ENCODE peak calls at places on chromosomes 16 and 17, in seven cellular contexts. A is endothelial cell of umbilical vein, N is AG04450, D is mesenchymal stem cell, L is left ventricle myocardium inferior, M is brain microvascular endothelial cell, E is breast epithelium. P is an unnamed sample.

GRCh38 chr16:62034236-62035114 is 1.8 kb downstream of the CDH8 start:
- DNase-seq in E (no peak), M (no peak), N (no peak), D (no peak), A (no peak), L (no peak), P (no peak)

GRCh38 chr16:962366-962765 is 8.4 kb downstream of the LMF1 start:
- DNase-seq in A (no peak), N (no peak), E (no peak), L (no peak), M (no peak), D (no peak), P (no peak)

GRCh38 chr17:34990921-34991365 is 10.6 kb downstream of the LIG3 start:
- DNase-seq in N (no peak), A (no peak), L (no peak), E (no peak), M (no peak), D (peak), P (no peak)

GRCh38 chr17:74769856-74770497 is 6.2 kb downstream of the NAT9 start:
- DNase-seq in A (no peak), M (no peak), L (no peak), D (no peak), E (no peak), N (no peak), P (no peak)

GRCh38 chr17:50055426-50056216 is at the start of gene ITGA3:
- DNase-seq in D (peak), E (peak), M (peak), L (peak), N (no peak), A (peak), P (peak)

GRCh38 chr16:13519871-13520270 is 400.1 kb upstream of the ERCC4 start:
- DNase-seq in M (no peak), E (no peak), A (no peak), D (no peak), L (no peak), N (no peak), P (no peak)

GRCh38 chr16:154223-155030 is 2.0 kb downstream of the HBZ start:
- DNase-seq in E (peak), A (peak), N (no peak), M (peak), L (no peak), D (peak), P (no peak)

GRCh38 chr17:17446666-17447155 is 30.1 kb upstream of the MED9 start:
- DNase-seq in M (no peak), N (no peak), D (no peak), L (no peak), A (no peak), E (no peak), P (no peak)

GRCh38 chr17:41037853-41038350 is 3.2 kb upstream of the KRTAP1-3 start:
- DNase-seq in D (no peak), L (no peak), N (no peak), M (no peak), A (no peak), E (no peak), P (no peak)

DNA sequence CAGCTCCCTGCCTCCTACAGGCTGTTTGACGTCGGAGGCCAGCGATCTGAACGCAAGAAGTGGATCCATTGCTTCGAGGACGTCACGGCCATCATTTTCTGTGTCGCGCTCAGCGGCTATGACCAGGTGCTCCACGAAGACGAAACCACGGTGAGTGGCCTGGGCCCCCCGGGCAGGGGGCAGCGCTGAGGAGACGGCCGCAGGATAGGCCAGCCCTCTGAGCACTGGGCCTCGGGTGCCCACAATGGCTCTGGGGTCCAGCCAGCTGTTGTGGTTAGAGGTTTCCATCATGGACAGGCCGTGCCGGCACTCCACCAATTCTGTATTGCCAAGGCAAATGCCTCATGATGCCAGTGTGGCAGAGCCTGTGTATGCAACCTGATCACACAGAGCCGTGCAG is 88.6 kb downstream of the AMFR start:
- DNase-seq in D (no peak), L (no peak), A (no peak), M (no peak), N (no peak), E (no peak), P (no peak)
- H3K27ac ChIP-seq in D (no peak), L (peak), A (no peak), M (no peak), N (no peak), E (no peak), P (no peak)

DNA sequence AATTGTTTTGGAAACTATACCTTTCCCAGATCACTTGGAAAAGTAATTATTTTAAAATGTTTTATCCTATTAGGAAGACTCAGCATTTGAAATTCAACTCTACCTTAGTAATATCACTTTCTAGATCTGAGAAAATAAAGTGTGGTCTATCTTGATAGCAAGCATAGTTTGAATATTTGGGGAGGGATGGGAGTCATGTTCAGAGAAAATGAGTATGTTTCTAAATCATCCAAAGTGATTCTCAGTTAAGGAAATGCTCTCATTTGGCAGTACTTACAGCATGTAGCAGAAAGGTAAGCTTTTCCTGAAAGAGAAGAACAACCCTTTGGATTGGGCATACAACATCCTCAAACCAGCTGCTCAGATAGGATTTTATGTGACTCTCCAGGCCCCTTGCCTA is 6.9 kb downstream of the C17orf75 start:
- DNase-seq in N (no peak), L (no peak), D (no peak), M (no peak), A (no peak), E (no peak), P (no peak)
- H3K4me3 ChIP-seq in N (no peak), L (no peak), D (no peak), M (no peak), A (no peak), E (no peak), P (no peak)

DNA sequence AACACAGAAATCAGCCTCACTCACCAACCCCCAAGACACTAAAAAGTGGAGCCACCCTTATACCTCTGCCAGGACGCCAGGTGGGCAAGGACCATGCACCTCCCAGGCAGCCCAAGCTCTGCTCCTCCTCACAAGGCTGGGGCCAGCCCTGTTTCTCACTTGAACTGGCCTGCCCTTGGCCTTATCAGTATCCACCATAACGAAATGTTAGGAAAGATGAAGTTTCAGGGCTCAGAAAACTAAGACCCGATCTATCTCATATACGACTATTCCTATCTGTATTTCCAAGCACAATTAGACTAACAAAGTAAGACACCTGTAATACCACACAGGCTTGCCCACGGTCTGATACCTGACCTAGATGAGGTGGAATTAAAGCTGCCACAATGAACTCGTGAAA is 6.9 kb downstream of the FBXO31 start:
- DNase-seq in M (no peak), E (no peak), D (no peak), N (no peak), A (no peak), L (no peak), P (no peak)
- H3K27ac ChIP-seq in M (no peak), E (peak), D (no peak), N (no peak), A (peak), L (peak), P (no peak)

GRCh38 chr16:84098939-84099338 is 17.8 kb downstream of the MBTPS1 start:
- DNase-seq in M (no peak), E (no peak), N (no peak), L (no peak), A (no peak), D (no peak), P (no peak)

GRCh38 chr16:84095466-84095865 is 21.3 kb downstream of the MBTPS1 start:
- DNase-seq in N (no peak), E (no peak), A (no peak), D (no peak), M (no peak), L (peak), P (peak)

GRCh38 chr16:84093879-84094270 is 22.9 kb downstream of the MBTPS1 start:
- DNase-seq in N (no peak), A (no peak), D (no peak), E (no peak), M (no peak), L (no peak), P (no peak)

GRCh38 chr16:84093120-84093878 is 23.4 kb downstream of the MBTPS1 start:
- DNase-seq in D (no peak), A (no peak), E (no peak), L (no peak), M (no peak), N (no peak), P (peak)

DNA sequence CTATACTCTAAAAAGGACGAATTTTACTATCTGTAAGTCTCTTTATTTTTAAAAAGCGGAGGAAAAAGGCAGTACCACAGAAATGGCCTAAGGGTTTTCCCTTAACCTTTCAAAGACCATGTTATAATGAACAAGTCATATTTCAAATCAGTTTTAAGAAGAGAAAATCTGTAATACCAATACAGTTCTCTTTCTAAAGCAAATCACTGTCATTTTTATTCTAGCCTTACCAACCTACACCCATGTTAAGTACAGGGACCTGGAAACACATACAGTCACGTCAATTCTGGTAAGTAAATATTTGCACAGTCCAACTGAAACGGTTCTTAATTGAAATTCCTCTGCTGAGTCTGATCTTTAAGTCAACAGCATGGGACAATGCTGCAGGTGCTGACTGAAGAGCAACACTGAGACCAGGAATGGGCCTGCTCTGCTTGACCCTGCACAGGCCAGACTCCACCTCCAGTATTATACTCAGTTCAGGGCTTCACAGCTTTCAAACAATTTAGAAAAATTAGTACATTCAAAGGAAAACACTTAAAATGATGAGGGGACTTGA is 20.2 kb downstream of the MBTPS1 start:
- DNase-seq in E (no peak), D (no peak), N (no peak), M (no peak), A (no peak), L (no peak), P (peak)
- H3K4me3 ChIP-seq in E (no peak), D (no peak), N (no peak), M (no peak), A (no peak), L (no peak), P (no peak)

GRCh38 chr17:53780320-53780719 is 42.4 kb upstream of the KIF2B start:
- DNase-seq in L (no peak), M (no peak), A (no peak), N (no peak), E (no peak), D (no peak), P (no peak)
- H3K27ac ChIP-seq in L (no peak), M (no peak), A (no peak), N (no peak), E (no peak), D (no peak), P (no peak)

P was measured in colonic mucosa.